ENCODE peak calls at places on chromosomes 11 and 22, in eight cellular contexts. H is MM.1S, N is PC-3, J is neural progenitor cell, Q is OCI-LY7, G is SK-N-SH, I is GM23338, A is HCT116. W is an unnamed sample.
A peak's percentile ranks its signal among the peaks of the same experiment; 100 is the strongest.

GRCh38 chr22:24428751-24429410 is 1.5 kb downstream of the ADORA2A start:
- DNase-seq in H (peak; percentile 19), N (no peak), J (no peak), Q (peak; percentile 75), G (peak; percentile 59), I (no peak), A (no peak), W (no peak)

GRCh38 chr11:120863359-120863758 is 160.5 kb upstream of the TBCEL start:
- DNase-seq in H (no peak), N (peak; percentile 71), J (no peak), Q (no peak), G (no peak), I (no peak), A (no peak), W (no peak)

GRCh38 chr22:31947296-31947695 is 3.0 kb downstream of the YWHAH start:
- DNase-seq in H (peak; percentile 50), N (no peak), J (no peak), Q (peak; percentile 71), G (no peak), I (no peak), A (no peak), W (no peak)

GRCh38 chr22:22368516-22368915 is 123.9 kb downstream of the VPREB1 start:
- DNase-seq in H (no peak), N (no peak), J (no peak), Q (no peak), G (no peak), I (no peak), A (no peak), W (no peak)

GRCh38 chr22:31284756-31285155 is 7.5 kb downstream of the PIK3IP1 start:
- DNase-seq in H (no peak), N (no peak), J (peak; percentile 25), Q (no peak), G (no peak), I (no peak), A (no peak), W (no peak)

GRCh38 chr11:16252373-16252772 is 104.0 kb downstream of the SOX6 start:
- DNase-seq in H (no peak), N (peak; percentile 16), J (peak; percentile 29), Q (no peak), G (peak; percentile 0), I (peak; percentile 74), A (no peak), W (peak; percentile 19)

GRCh38 chr22:45602824-45603301 is 68.8 kb upstream of the ATXN10 start:
- DNase-seq in H (peak; percentile 78), N (no peak), J (peak; percentile 80), Q (peak; percentile 58), G (peak; percentile 91), I (peak; percentile 83), A (peak; percentile 80), W (peak; percentile 45)

GRCh38 chr11:108697872-108698473 is 33.1 kb downstream of the DDX10 start:
- DNase-seq in H (peak; percentile 57), N (peak; percentile 79), J (peak; percentile 68), Q (peak; percentile 72), G (peak; percentile 59), I (peak; percentile 77), A (peak; percentile 51), W (peak; percentile 78)

GRCh38 chr11:102757823-102758549 is 22.4 kb downstream of the MMP10 start:
- DNase-seq in H (no peak), N (peak; percentile 28), J (no peak), Q (no peak), G (no peak), I (no peak), A (no peak), W (no peak)

GRCh38 chr11:102763440-102763839 is 17.0 kb downstream of the MMP10 start:
- DNase-seq in H (no peak), N (peak; percentile 68), J (no peak), Q (no peak), G (no peak), I (no peak), A (no peak), W (no peak)

GRCh38 chr11:102761646-102762238 is 18.7 kb downstream of the MMP10 start:
- DNase-seq in H (no peak), N (no peak), J (no peak), Q (no peak), G (no peak), I (peak; percentile 51), A (no peak), W (no peak)

GRCh38 chr11:102762414-102762813 is 18.0 kb downstream of the MMP10 start:
- DNase-seq in H (no peak), N (peak; percentile 78), J (peak; percentile 13), Q (no peak), G (no peak), I (no peak), A (no peak), W (no peak)

DNA sequence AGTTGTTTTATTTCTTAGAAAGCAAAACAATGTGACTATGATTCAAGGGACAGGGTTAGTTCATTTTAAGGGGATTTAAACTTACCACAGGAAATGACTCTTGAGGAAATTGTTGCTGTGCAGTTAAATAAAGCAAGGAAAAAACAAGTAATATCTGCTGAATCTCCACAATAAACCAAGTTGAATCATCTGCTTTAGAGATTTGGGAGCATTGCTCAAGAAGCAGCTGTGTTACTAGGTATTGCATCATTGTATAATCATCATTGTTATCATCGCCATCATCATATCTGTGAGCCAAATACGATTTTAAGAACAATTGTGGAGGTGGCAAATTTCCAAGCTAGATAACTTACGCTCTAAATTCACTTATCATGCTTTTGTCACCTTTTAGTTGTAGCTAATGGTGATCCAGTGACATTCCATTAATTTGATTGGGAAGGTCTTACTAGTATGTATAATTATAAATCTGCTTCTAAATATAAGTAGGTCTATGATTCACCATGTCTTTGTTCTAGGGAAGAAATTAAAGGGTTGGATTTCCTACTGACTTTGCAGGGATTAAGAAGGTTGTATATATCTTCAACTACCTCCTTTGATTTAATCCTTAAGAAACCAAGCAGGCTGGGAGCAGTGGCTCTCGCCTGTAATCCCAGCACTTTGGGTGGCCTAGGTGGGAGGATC is 19.9 kb downstream of the MMP10 start:
- DNase-seq in H (no peak), N (peak; percentile 97), J (no peak), Q (no peak), G (no peak), I (no peak), A (peak; percentile 41), W (peak; percentile 23)
- TF ChIP-seq EZH2phosphoT487 in H (no peak), N (no peak), J (no peak), Q (no peak), G (no peak), I (no peak), A (no peak), W (no peak)

GRCh38 chr22:39490135-39490798 is 11.8 kb upstream of the MIEF1 start:
- DNase-seq in H (peak; percentile 47), N (peak; percentile 69), J (peak; percentile 89), Q (peak; percentile 86), G (peak; percentile 80), I (peak; percentile 93), A (peak; percentile 79), W (peak; percentile 76)

GRCh38 chr22:39487826-39488520 is 14.1 kb upstream of the MIEF1 start:
- DNase-seq in H (no peak), N (no peak), J (no peak), Q (no peak), G (no peak), I (no peak), A (no peak), W (no peak)

GRCh38 chr22:39488563-39489083 is 13.5 kb upstream of the MIEF1 start:
- DNase-seq in H (no peak), N (no peak), J (no peak), Q (no peak), G (no peak), I (no peak), A (no peak), W (no peak)

GRCh38 chr22:39490966-39491680 is 11.0 kb upstream of the MIEF1 start:
- DNase-seq in H (no peak), N (no peak), J (no peak), Q (no peak), G (no peak), I (no peak), A (no peak), W (no peak)

DNA sequence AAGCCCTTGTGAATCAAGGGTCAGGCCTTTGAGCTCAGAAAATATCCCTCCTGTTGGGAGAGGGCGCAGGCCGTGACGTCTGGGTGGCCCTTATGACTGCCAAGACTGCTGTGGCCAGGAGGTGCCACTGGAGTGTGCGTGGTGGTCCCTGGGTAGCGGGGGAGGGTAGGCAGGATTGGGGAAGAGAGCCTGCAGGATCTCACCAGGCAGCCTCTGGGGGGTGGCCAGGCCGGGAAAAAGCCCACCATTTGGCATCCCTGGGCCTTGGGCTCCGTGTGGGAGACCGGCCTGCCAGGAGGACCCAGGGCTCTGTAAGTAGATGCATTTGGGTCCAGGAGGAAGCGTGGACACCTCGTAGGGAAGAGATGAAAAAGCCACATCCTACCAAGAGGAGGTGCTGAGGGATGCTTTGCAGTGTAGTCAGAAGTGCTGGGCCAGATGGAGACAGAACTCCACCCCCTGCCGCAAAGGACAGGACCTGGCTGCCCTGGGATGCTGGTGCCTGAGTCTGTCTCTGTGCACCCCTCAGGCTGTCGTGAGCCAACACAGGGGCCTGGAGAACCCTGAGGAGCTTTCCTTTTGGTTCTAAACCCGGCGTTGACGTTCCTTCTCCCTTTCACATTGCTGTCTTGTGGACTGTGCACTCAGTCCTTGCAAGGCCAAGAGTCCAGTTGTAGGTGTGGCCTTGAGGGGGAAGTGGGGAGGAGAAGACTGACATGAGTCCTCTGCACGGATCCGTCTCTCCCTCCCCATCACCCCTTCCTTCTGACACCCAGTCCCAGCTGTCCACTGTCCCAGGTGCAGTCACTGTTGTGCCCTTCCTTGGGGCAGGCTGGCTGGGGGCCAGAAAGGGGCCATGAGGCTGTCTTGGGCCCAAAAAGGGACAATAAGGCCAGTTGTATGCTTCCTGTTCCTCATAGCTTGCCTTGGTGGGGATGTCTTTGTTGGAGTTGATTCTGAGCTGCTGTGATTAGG is 12.7 kb upstream of the MIEF1 start:
- DNase-seq in H (no peak), N (no peak), J (no peak), Q (no peak), G (no peak), I (no peak), A (no peak), W (no peak)
- H2AFZ ChIP-seq in H (no peak overlapping the region), N (no peak overlapping the region), J (no peak overlapping the region), Q (no peak overlapping the region), G (no peak overlapping the region), I (no peak overlapping the region), A (no peak overlapping the region), W (no peak overlapping the region)

GRCh38 chr11:57903011-57903410 is 120.7 kb upstream of the OR9Q1 start:
- DNase-seq in H (no peak), N (no peak), J (no peak), Q (no peak), G (no peak), I (no peak), A (no peak), W (no peak)

GRCh38 chr11:57904369-57904768 is 119.3 kb upstream of the OR9Q1 start:
- DNase-seq in H (no peak), N (no peak), J (no peak), Q (no peak), G (no peak), I (no peak), A (no peak), W (no peak)

GRCh38 chr11:57903441-57904123 is 120.1 kb upstream of the OR9Q1 start:
- DNase-seq in H (no peak), N (peak; percentile 85), J (no peak), Q (no peak), G (no peak), I (no peak), A (peak; percentile 74), W (peak; percentile 64)

GRCh38 chr11:57901756-57902155 is 121.9 kb upstream of the OR9Q1 start:
- DNase-seq in H (no peak), N (peak; percentile 47), J (no peak), Q (no peak), G (no peak), I (no peak), A (no peak), W (no peak)

GRCh38 chr11:57905439-57905838 is 118.2 kb upstream of the OR9Q1 start:
- DNase-seq in H (no peak), N (no peak), J (no peak), Q (no peak), G (no peak), I (no peak), A (no peak), W (no peak)
- TF ChIP-seq CTCF in H (no peak), N (no peak), J (no peak), Q (no peak), G (no peak), I (no peak), A (no peak), W (no peak)

DNA sequence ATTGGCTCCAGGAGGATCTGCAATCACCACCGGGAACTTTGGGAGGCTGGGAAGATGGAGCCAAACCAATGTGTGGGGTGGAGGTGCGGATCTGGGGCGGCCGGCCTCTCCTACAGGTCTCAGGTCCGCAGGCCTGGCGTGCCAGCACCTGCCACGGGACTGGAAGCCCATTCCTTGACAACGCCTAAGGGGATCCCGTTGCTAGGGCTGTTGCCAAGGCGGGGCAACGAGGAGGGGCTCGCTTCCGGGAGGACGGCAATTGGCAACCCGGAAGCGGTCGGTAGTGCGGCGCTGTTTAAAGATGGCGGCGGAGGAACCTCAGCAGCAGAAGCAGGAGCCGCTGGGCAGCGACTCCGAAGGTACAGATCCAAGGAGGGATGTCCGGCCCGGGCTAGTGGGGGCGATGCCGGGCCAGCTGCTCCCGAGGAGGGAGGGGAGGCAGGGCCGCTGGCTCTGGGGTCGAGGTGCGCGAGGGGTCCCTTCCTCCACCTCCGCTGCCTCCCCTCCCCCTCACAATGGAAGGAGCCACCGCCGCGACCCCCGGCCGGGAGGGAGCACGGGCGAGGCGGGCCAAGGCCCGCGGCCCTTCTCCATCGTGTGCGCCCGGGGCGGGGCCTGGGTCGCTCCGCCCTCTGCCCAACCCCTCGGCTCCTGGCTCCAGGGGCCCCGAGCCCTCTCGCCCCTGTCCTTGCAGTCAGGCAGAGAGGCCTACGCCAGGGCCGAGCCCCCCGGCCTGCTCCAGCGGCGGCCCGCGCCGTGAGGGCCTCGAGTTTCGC is at the start of gene OTUB1:
- DNase-seq in H (peak; percentile 84), N (peak; percentile 99), J (peak; percentile 99), Q (peak; percentile 88), G (peak; percentile 97), I (peak; percentile 99), A (peak; percentile 78), W (peak; percentile 96)
- TF ChIP-seq EZH2phosphoT487 in H (no peak), N (no peak), J (no peak), Q (no peak), G (no peak), I (no peak), A (no peak), W (no peak)

W was measured in hepatocyte.